ENCODE peak calls at places on chromosomes 13 and 19, in four cellular contexts. One of them, this sample, is unnamed.

GRCh38 chr13:43804461-43805070 is 17.8 kb upstream of the ENOX1 start:
- DNase-seq in heart right ventricle: no peak
- DNase-seq in T1000: no peak
- DNase-seq in activated CD8-positive, alpha-beta memory T cell treated with anti-CD3 and anti-CD28 coated beads, Interleukin-2, amount 50 U/mL, for 4 hours: no peak
- DNase-seq in this sample: no peak

GRCh38 chr19:46915386-46915785 is 54.6 kb downstream of the ARHGAP35 start:
- DNase-seq in heart right ventricle: no peak
- DNase-seq in T1000: no peak
- DNase-seq in activated CD8-positive, alpha-beta memory T cell treated with anti-CD3 and anti-CD28 coated beads, Interleukin-2, amount 50 U/mL, for 4 hours: no peak
- DNase-seq in this sample: no peak

GRCh38 chr19:33879818-33880575 is 83.3 kb downstream of the KCTD15 start:
- DNase-seq in heart right ventricle: peak
- DNase-seq in T1000: no peak
- DNase-seq in activated CD8-positive, alpha-beta memory T cell treated with anti-CD3 and anti-CD28 coated beads, Interleukin-2, amount 50 U/mL, for 4 hours: no peak
- DNase-seq in this sample: no peak

GRCh38 chr19:40510526-40511115 is 43.8 kb downstream of the SPTBN4 start:
- DNase-seq in heart right ventricle: no peak
- DNase-seq in T1000: no peak
- DNase-seq in activated CD8-positive, alpha-beta memory T cell treated with anti-CD3 and anti-CD28 coated beads, Interleukin-2, amount 50 U/mL, for 4 hours: no peak
- DNase-seq in this sample: no peak

GRCh38 chr19:58476498-58477015 is 405 bp downstream of the ZNF446 start:
- DNase-seq in heart right ventricle: no peak
- DNase-seq in T1000: no peak
- DNase-seq in activated CD8-positive, alpha-beta memory T cell treated with anti-CD3 and anti-CD28 coated beads, Interleukin-2, amount 50 U/mL, for 4 hours: no peak
- DNase-seq in this sample: peak

GRCh38 chr13:40381935-40382764 is 284.3 kb downstream of the FOXO1 start:
- DNase-seq in heart right ventricle: peak
- DNase-seq in T1000: no peak
- DNase-seq in activated CD8-positive, alpha-beta memory T cell treated with anti-CD3 and anti-CD28 coated beads, Interleukin-2, amount 50 U/mL, for 4 hours: no peak
- DNase-seq in this sample: no peak

GRCh38 chr19:29983568-29983967 is 41.5 kb downstream of the URI1 start:
- DNase-seq in heart right ventricle: no peak
- DNase-seq in T1000: no peak
- DNase-seq in activated CD8-positive, alpha-beta memory T cell treated with anti-CD3 and anti-CD28 coated beads, Interleukin-2, amount 50 U/mL, for 4 hours: no peak
- DNase-seq in this sample: no peak

GRCh38 chr19:3978145-3978544 is 7.1 kb downstream of the EEF2 start:
- DNase-seq in heart right ventricle: no peak
- DNase-seq in T1000: no peak
- DNase-seq in activated CD8-positive, alpha-beta memory T cell treated with anti-CD3 and anti-CD28 coated beads, Interleukin-2, amount 50 U/mL, for 4 hours: no peak
- DNase-seq in this sample: no peak

GRCh38 chr13:93727301-93728141 is 500.9 kb downstream of the GPC6 start:
- DNase-seq in heart right ventricle: no peak
- DNase-seq in T1000: peak
- DNase-seq in activated CD8-positive, alpha-beta memory T cell treated with anti-CD3 and anti-CD28 coated beads, Interleukin-2, amount 50 U/mL, for 4 hours: no peak
- DNase-seq in this sample: no peak

This sample was measured in activated CD4-positive, alpha-beta memory T cell treated with anti-CD3 and anti-CD28 coated beads for 36 hours.